ENCODE peak calls at places on chromosomes 6 and 20, in four cellular contexts. One of them, this sample, is unnamed.

GRCh38 chr6:135162678-135163439 is 18.2 kb upstream of the MYB start:
- DNase-seq in ovary: no peak
- DNase-seq in lower leg skin: no peak
- DNase-seq in heart left ventricle: no peak
- DNase-seq in this sample: no peak

GRCh38 chr6:71294121-71294523 is 5.5 kb downstream of the OGFRL1 start:
- DNase-seq in ovary: no peak
- DNase-seq in lower leg skin: no peak
- DNase-seq in heart left ventricle: no peak
- DNase-seq in this sample: peak

GRCh38 chr20:56816349-56816748 is 187.2 kb downstream of the TFAP2C start:
- DNase-seq in lower leg skin: no peak
- DNase-seq in ovary: no peak
- DNase-seq in heart left ventricle: no peak
- DNase-seq in this sample: no peak

GRCh38 chr6:146915671-146916127 is 288.5 kb upstream of the STXBP5 start:
- DNase-seq in ovary: no peak
- DNase-seq in lower leg skin: no peak
- DNase-seq in heart left ventricle: no peak
- DNase-seq in this sample: no peak

GRCh38 chr6:22888147-22888831 is 318.9 kb downstream of the HDGFL1 start:
- DNase-seq in heart left ventricle: no peak
- DNase-seq in lower leg skin: no peak
- DNase-seq in ovary: no peak
- DNase-seq in this sample: no peak

GRCh38 chr6:134787261-134787871 is 162.5 kb downstream of the ALDH8A1 start:
- DNase-seq in heart left ventricle: no peak
- DNase-seq in ovary: no peak
- DNase-seq in lower leg skin: no peak
- DNase-seq in this sample: no peak

GRCh38 chr6:122276637-122277036 is 122.8 kb upstream of the HSF2 start:
- DNase-seq in ovary: no peak
- DNase-seq in lower leg skin: no peak
- DNase-seq in heart left ventricle: no peak
- DNase-seq in this sample: no peak

GRCh38 chr6:35181933-35182612 is 31.7 kb upstream of the SCUBE3 start:
- DNase-seq in heart left ventricle: peak
- DNase-seq in lower leg skin: peak
- DNase-seq in ovary: peak
- DNase-seq in this sample: peak

GRCh38 chr6:72035483-72035882 is 149.1 kb downstream of the RIMS1 start:
- DNase-seq in ovary: no peak
- DNase-seq in heart left ventricle: no peak
- DNase-seq in lower leg skin: no peak
- DNase-seq in this sample: no peak

GRCh38 chr6:137724018-137724403 is 143.0 kb upstream of the TNFAIP3 start:
- DNase-seq in heart left ventricle: no peak
- DNase-seq in ovary: no peak
- DNase-seq in lower leg skin: no peak
- DNase-seq in this sample: no peak

GRCh38 chr20:6026051-6026450 is 27.8 kb downstream of the LRRN4 start:
- DNase-seq in ovary: no peak
- DNase-seq in lower leg skin: no peak
- DNase-seq in heart left ventricle: no peak
- DNase-seq in this sample: no peak

GRCh38 chr6:143337201-143337949 is 113.1 kb downstream of the ADAT2 start:
- DNase-seq in ovary: peak
- DNase-seq in heart left ventricle: peak
- DNase-seq in lower leg skin: peak
- DNase-seq in this sample: peak

GRCh38 chr20:46963758-46964181 is 69.1 kb downstream of the EYA2 start:
- DNase-seq in ovary: no peak
- DNase-seq in lower leg skin: no peak
- DNase-seq in heart left ventricle: no peak
- DNase-seq in this sample: no peak

GRCh38 chr20:34190679-34191090 is 50.5 kb upstream of the ASIP start:
- DNase-seq in ovary: peak
- DNase-seq in lower leg skin: peak
- DNase-seq in heart left ventricle: peak
- DNase-seq in this sample: no peak

GRCh38 chr20:56443654-56444540 is 24.5 kb upstream of the RTF2 start:
- DNase-seq in lower leg skin: no peak
- DNase-seq in ovary: peak
- DNase-seq in heart left ventricle: peak
- DNase-seq in this sample: no peak

GRCh38 chr6:14476793-14477531 is 359.4 kb downstream of the CD83 start:
- DNase-seq in ovary: peak
- DNase-seq in lower leg skin: peak
- DNase-seq in heart left ventricle: peak
- DNase-seq in this sample: no peak

GRCh38 chr6:143621159-143621873 is 56.4 kb upstream of the PHACTR2 start:
- DNase-seq in lower leg skin: no peak
- DNase-seq in ovary: no peak
- DNase-seq in heart left ventricle: no peak
- DNase-seq in this sample: no peak

GRCh38 chr6:106163446-106163965 is 77.4 kb downstream of the PRDM1 start:
- DNase-seq in ovary: no peak
- DNase-seq in lower leg skin: peak
- DNase-seq in heart left ventricle: peak
- DNase-seq in this sample: peak

GRCh38 chr6:147711511-147711910 is 203.0 kb downstream of the SAMD5 start:
- DNase-seq in lower leg skin: no peak
- DNase-seq in ovary: no peak
- DNase-seq in heart left ventricle: no peak
- DNase-seq in this sample: no peak

GRCh38 chr6:107778242-107778641 is 45.9 kb downstream of the SCML4 start:
- DNase-seq in heart left ventricle: no peak
- DNase-seq in lower leg skin: no peak
- DNase-seq in ovary: no peak
- DNase-seq in this sample: no peak

GRCh38 chr6:159875194-159875593 is 15.6 kb upstream of the MAS1 start:
- DNase-seq in lower leg skin: no peak
- DNase-seq in ovary: no peak
- DNase-seq in heart left ventricle: no peak
- DNase-seq in this sample: no peak

GRCh38 chr6:85642774-85643529 is at the start of gene SYNCRIP:
- DNase-seq in ovary: peak
- DNase-seq in heart left ventricle: peak
- DNase-seq in lower leg skin: peak
- DNase-seq in this sample: peak

GRCh38 chr20:6558361-6558760 is 209.1 kb upstream of the BMP2 start:
- DNase-seq in heart left ventricle: no peak
- DNase-seq in lower leg skin: no peak
- DNase-seq in ovary: no peak
- DNase-seq in this sample: no peak

GRCh38 chr6:148530394-148530923 is 187.8 kb downstream of the SASH1 start:
- DNase-seq in lower leg skin: no peak
- DNase-seq in ovary: no peak
- DNase-seq in heart left ventricle: no peak
- DNase-seq in this sample: no peak

GRCh38 chr6:15425947-15426346 is 180.1 kb downstream of the JARID2 start:
- DNase-seq in heart left ventricle: no peak
- DNase-seq in lower leg skin: no peak
- DNase-seq in ovary: no peak
- DNase-seq in this sample: peak

GRCh38 chr6:3294921-3295871 is 36.4 kb downstream of the PSMG4 start:
- DNase-seq in heart left ventricle: peak
- DNase-seq in ovary: no peak
- DNase-seq in lower leg skin: no peak
- DNase-seq in this sample: no peak

GRCh38 chr6:11346516-11346915 is 114.0 kb upstream of the NEDD9 start:
- DNase-seq in ovary: no peak
- DNase-seq in heart left ventricle: no peak
- DNase-seq in lower leg skin: no peak
- DNase-seq in this sample: no peak

DNA sequence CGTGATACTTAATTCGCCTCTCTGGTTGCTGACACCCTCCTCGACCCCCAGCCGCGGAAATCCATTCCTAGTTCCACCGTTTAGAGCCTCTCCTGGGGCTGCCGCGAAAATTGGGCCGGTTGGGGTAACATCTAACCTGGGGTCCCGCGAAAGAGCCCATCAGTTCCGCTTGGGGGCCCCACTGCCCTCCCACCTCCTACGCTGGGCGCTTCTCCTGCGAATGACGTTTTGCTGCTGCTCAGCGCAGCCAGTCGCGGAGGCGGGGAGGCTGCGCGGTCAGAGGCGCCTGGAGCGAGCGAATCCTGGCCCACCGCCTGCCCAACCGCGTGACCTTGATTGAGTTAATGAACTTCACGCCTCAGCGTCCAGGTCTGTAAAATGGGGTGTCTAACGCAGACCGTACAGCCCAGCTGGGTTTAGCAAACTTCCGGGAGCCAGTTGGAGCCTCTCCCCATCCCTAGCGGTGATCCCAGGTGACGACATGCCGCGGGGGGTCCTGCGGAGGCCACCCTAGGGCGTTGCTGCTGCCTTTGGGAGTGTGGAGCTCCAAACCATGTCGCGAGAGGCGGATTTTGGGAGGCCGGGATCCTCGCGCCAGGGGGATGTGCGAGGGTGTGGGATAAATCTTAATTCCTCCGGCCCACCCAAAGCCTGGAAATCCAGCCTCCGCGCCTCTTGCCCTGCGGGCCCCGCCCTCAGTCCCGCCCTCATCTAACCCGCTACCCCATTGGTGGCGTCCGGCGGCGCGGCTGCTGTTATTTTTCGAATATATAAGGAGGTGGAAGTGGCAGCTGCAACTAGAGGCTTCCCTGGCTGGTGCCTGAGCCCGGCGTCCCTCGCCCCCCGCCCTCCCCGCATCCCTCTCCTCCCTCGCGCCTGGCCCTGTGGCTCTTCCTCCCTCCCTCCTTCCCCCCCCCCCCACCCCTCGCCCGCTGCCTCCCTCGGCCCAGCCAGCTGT is at the start of gene CDC25B:
- DNase-seq in ovary: peak
- DNase-seq in lower leg skin: peak
- DNase-seq in heart left ventricle: peak
- DNase-seq in this sample: peak
- TF ChIP-seq POLR2A in ovary: peak
- TF ChIP-seq POLR2A in lower leg skin: no peak
- TF ChIP-seq POLR2A in heart left ventricle: peak
- TF ChIP-seq POLR2A in this sample: peak

GRCh38 chr6:42877695-42878094 is 1.7 kb upstream of the RPL7L1 start:
- DNase-seq in lower leg skin: no peak
- DNase-seq in ovary: no peak
- DNase-seq in heart left ventricle: no peak
- DNase-seq in this sample: no peak

GRCh38 chr6:42879372-42880239 is at the start of gene RPL7L1:
- DNase-seq in lower leg skin: peak
- DNase-seq in ovary: peak
- DNase-seq in heart left ventricle: peak
- DNase-seq in this sample: peak
- TF ChIP-seq POLR2A in lower leg skin: no peak
- TF ChIP-seq POLR2A in ovary: peak
- TF ChIP-seq POLR2A in heart left ventricle: peak
- TF ChIP-seq POLR2A in this sample: peak

DNA sequence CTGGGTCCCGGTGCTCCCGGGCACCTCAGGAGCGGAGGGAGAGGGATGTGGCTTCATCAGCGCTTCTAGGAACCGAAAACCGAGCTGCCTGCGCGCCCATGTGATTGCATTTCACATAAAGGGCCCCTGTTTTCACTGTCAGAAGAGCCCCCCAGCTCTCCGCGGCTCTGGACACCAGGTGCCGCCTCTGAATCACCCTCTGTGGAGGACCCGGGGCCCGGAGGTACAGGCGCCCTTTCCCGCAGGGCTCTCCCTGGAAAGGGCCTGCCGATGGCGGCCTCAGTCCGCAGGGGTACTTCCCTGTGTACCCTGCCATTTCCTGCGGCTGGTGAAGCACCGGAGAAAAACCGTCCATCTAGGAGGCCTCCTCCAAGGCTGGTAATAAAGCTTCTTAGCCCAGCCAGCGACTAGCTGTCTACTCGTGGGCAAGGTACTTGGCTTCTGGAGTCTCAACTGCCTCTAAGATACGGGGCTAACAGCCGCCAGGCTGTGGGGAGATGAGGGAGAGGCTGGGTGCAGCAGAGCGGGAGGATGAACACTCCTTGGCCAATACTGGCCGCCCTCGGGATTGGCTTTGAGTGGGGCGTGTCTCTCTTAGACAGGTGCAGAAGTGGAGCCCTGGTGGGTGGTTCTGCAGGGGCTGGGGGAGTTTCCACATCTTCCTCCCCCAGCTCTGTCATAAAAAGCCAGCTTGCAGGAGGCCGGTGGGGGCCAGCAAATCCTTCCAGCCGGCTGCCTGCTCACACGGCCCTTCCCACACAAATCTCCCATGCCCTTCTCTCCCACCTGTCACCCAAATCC is 1.6 kb downstream of the PPP1R16B start:
- DNase-seq in heart left ventricle: no peak
- DNase-seq in ovary: no peak
- DNase-seq in lower leg skin: no peak
- DNase-seq in this sample: no peak
- TF ChIP-seq POLR2A in heart left ventricle: no peak
- TF ChIP-seq POLR2A in ovary: no peak
- TF ChIP-seq POLR2A in lower leg skin: no peak
- TF ChIP-seq POLR2A in this sample: no peak

GRCh38 chr6:95856876-95857364 is 158.9 kb upstream of the FUT9 start:
- DNase-seq in ovary: no peak
- DNase-seq in heart left ventricle: no peak
- DNase-seq in lower leg skin: no peak
- DNase-seq in this sample: no peak
- TF ChIP-seq POLR2A in ovary: no peak
- TF ChIP-seq POLR2A in heart left ventricle: no peak
- TF ChIP-seq POLR2A in lower leg skin: no peak
- TF ChIP-seq POLR2A in this sample: no peak

GRCh38 chr6:24359640-24360454 is 2.0 kb upstream of the DCDC2 start:
- DNase-seq in lower leg skin: peak
- DNase-seq in ovary: peak
- DNase-seq in heart left ventricle: peak
- DNase-seq in this sample: peak

GRCh38 chr6:24355422-24355821 is 2.4 kb downstream of the DCDC2 start:
- DNase-seq in ovary: no peak
- DNase-seq in heart left ventricle: no peak
- DNase-seq in lower leg skin: no peak
- DNase-seq in this sample: no peak

GRCh38 chr6:24358219-24358821 is 461 bp upstream of the DCDC2 start:
- DNase-seq in heart left ventricle: no peak
- DNase-seq in lower leg skin: no peak
- DNase-seq in ovary: peak
- DNase-seq in this sample: no peak

GRCh38 chr6:24356310-24357035 is 1.4 kb downstream of the DCDC2 start:
- DNase-seq in heart left ventricle: no peak
- DNase-seq in lower leg skin: no peak
- DNase-seq in ovary: no peak
- DNase-seq in this sample: no peak

GRCh38 chr6:24357336-24358218 is at the start of gene DCDC2:
- DNase-seq in heart left ventricle: no peak
- DNase-seq in ovary: peak
- DNase-seq in lower leg skin: peak
- DNase-seq in this sample: peak
- TF ChIP-seq POLR2A in heart left ventricle: no peak
- TF ChIP-seq POLR2A in ovary: no peak
- TF ChIP-seq POLR2A in lower leg skin: no peak
- TF ChIP-seq POLR2A in this sample: no peak

This sample was measured in upper lobe of left lung.